ENCODE peak calls at places on chromosome 12, in six cellular contexts. Q is HCEC 1CT, G is adipocyte, K is NCI-H1417, T is IMR-90, U is T-helper 1 cell. B is an unnamed sample.

GRCh38 chr12:87152841-87153528 is 876.2 kb downstream of the C12orf50 start:
- DNase-seq in G (peak), T (no peak), U (no peak), K (no peak), Q (no peak), B (no peak)

GRCh38 chr12:81084848-81085350 is 7.0 kb downstream of the ACSS3 start:
- DNase-seq in T (no peak), G (peak), Q (no peak), U (no peak), K (no peak), B (no peak)

GRCh38 chr12:42426733-42427132 is 100.8 kb downstream of the PPHLN1 start:
- DNase-seq in K (no peak), Q (peak), T (peak), U (no peak), G (no peak), B (no peak)

GRCh38 chr12:90023207-90023870 is 314.7 kb upstream of the ATP2B1 start:
- DNase-seq in U (no peak), K (no peak), Q (no peak), G (no peak), T (no peak), B (no peak)

GRCh38 chr12:34347367-34347766 is 325.1 kb downstream of the ALG10 start:
- DNase-seq in G (no peak), T (no peak), K (no peak), U (no peak), Q (no peak), B (no peak)

GRCh38 chr12:95083938-95084337 is 10.5 kb upstream of the NR2C1 start:
- DNase-seq in G (peak), U (no peak), K (no peak), T (peak), Q (peak), B (no peak)

GRCh38 chr12:18849080-18849479 is 111.2 kb downstream of the CAPZA3 start:
- DNase-seq in G (peak), T (peak), K (no peak), Q (peak), U (no peak), B (no peak)

GRCh38 chr12:93379432-93380308 is 1.9 kb downstream of the NUDT4 start:
- DNase-seq in U (no peak), G (peak), Q (no peak), T (peak), K (no peak), B (peak)

GRCh38 chr12:28750946-28751714 is 397.9 kb upstream of the FAR2 start:
- DNase-seq in G (peak), U (no peak), T (peak), Q (no peak), K (no peak), B (no peak)

GRCh38 chr12:120678572-120678971 is 8.4 kb upstream of the MLEC start:
- DNase-seq in G (no peak), K (no peak), U (no peak), T (no peak), Q (peak), B (no peak)

GRCh38 chr12:4910502-4911315 is 1.0 kb downstream of the KCNA1 start:
- DNase-seq in U (no peak), Q (no peak), G (peak), T (no peak), K (no peak), B (peak)

GRCh38 chr12:115320451-115320850 is 636.5 kb upstream of the TBX3 start:
- DNase-seq in T (no peak), K (no peak), G (no peak), Q (no peak), U (no peak), B (no peak)

GRCh38 chr12:118360785-118361404 is 11.8 kb downstream of the TAOK3 start:
- DNase-seq in Q (peak), U (no peak), G (peak), T (peak), K (no peak), B (no peak)

GRCh38 chr12:103924761-103925641 is 5.2 kb upstream of the HSP90B1 start:
- DNase-seq in T (peak), U (no peak), Q (peak), K (no peak), G (peak), B (peak)

GRCh38 chr12:101089271-101089670 is 120.8 kb downstream of the SLC5A8 start:
- DNase-seq in T (no peak), K (no peak), G (no peak), Q (no peak), U (no peak), B (no peak)

B was measured in Ammon's horn.